ENCODE peak calls at places on chromosomes 16 and 17, in ten cellular contexts. X is activated CD4-positive, alpha-beta T cell treated with anti-CD3 and anti-CD28 coated beads, Interleukin-2, amount 50 U/mL, for 24 hours; I is NCI-H774; G is left cardiac atrium; L is naive B cell; U is OCI-M1; S is heart right ventricle; F is activated naive CD4-positive, alpha-beta T cell; H is HS-5; Q is mesendoderm. B is an unnamed sample.

GRCh38 chr17:55340726-55341125 is 76.0 kb downstream of the HLF start:
- DNase-seq in X (no peak), I (no peak), G (no peak), L (no peak), U (no peak), S (no peak), F (no peak), H (no peak), Q (no peak), B (no peak)

GRCh38 chr16:60811051-60811608 is 1225.1 kb downstream of the CDH8 start:
- DNase-seq in X (no peak), I (no peak), G (no peak), L (no peak), U (no peak), S (no peak), F (no peak), H (no peak), Q (peak; percentile 4), B (no peak)

GRCh38 chr16:3501783-3502400 is 1.1 kb downstream of the CLUAP1 start:
- DNase-seq in X (no peak), I (no peak), G (no peak), L (no peak), U (no peak), S (no peak), F (no peak), H (no peak), Q (no peak), B (no peak)

GRCh38 chr17:28643979-28644781 is 778 bp downstream of the BLTP2 start:
- DNase-seq in X (peak; percentile 14), I (peak; percentile 13), G (peak; percentile 55), L (peak; percentile 45), U (peak; percentile 94), S (peak; percentile 21), F (no peak), H (no peak), Q (peak; percentile 72), B (peak; percentile 72)

GRCh38 chr17:41633498-41634197 is 9.3 kb upstream of the KRT17 start:
- DNase-seq in X (no peak), I (no peak), G (no peak), L (no peak), U (no peak), S (no peak), F (no peak), H (no peak), Q (peak; percentile 47), B (peak; percentile 43)

GRCh38 chr16:30185683-30186421 is 2.5 kb downstream of the CORO1A start:
- DNase-seq in X (peak; percentile 75), I (no peak), G (peak; percentile 55), L (peak; percentile 82), U (peak; percentile 49), S (peak; percentile 29), F (peak; percentile 37), H (no peak), Q (no peak), B (no peak)

GRCh38 chr16:85136213-85136704 is 24.0 kb upstream of the CIBAR2 start:
- DNase-seq in X (no peak), I (no peak), G (no peak), L (no peak), U (peak; percentile 75), S (peak; percentile 42), F (no peak), H (no peak), Q (no peak), B (no peak)

GRCh38 chr17:17785407-17785806 is 51.4 kb downstream of the SREBF1 start:
- DNase-seq in X (no peak), I (no peak), G (no peak), L (no peak), U (no peak), S (no peak), F (no peak), H (no peak), Q (no peak), B (no peak)

GRCh38 chr17:59972778-59973177 is 8.2 kb upstream of the RNFT1 start:
- DNase-seq in X (no peak), I (no peak), G (no peak), L (no peak), U (no peak), S (no peak), F (no peak), H (no peak), Q (no peak), B (no peak)